ENCODE peak calls at places on chromosome 11, in five cellular contexts. J is fibroblast of the conjunctiva, W is tibial artery, B is A549, I is uterus. C is an unnamed sample.

GRCh38 chr11:5192738-5193137 is 7.7 kb downstream of the OR51V1 start:
- DNase-seq in B (no peak), W (no peak), J (no peak), I (no peak), C (no peak)

GRCh38 chr11:99925968-99926367 is 761.1 kb upstream of the ARHGAP42 start:
- DNase-seq in I (no peak), J (no peak), B (no peak), W (no peak), C (no peak)

GRCh38 chr11:33478111-33478573 is 221.0 kb downstream of the HIPK3 start:
- DNase-seq in B (no peak), J (no peak), W (no peak), I (no peak), C (no peak)

GRCh38 chr11:120643254-120643653 is 131.7 kb downstream of the GRIK4 start:
- DNase-seq in W (no peak), I (no peak), B (no peak), J (no peak), C (no peak)

GRCh38 chr11:69053169-69053477 is 4.4 kb downstream of the TPCN2 start:
- DNase-seq in J (no peak), W (no peak), B (no peak), I (no peak), C (no peak)

GRCh38 chr11:45062974-45063635 is 83.3 kb upstream of the PRDM11 start:
- DNase-seq in W (no peak), I (no peak), B (no peak), J (no peak), C (no peak)

GRCh38 chr11:34263462-34264186 is 94.2 kb downstream of the ABTB2 start:
- DNase-seq in J (peak), B (peak), I (peak), W (no peak), C (no peak)

GRCh38 chr11:19595499-19595839 is 117.2 kb upstream of the NAV2 start:
- DNase-seq in I (no peak), B (no peak), J (no peak), W (no peak), C (peak)

GRCh38 chr11:62146476-62147200 is 22.8 kb downstream of the INCENP start:
- DNase-seq in J (no peak), W (peak), I (no peak), B (no peak), C (no peak)

GRCh38 chr11:111730031-111730430 is 36.2 kb downstream of the PPP2R1B start:
- DNase-seq in W (no peak), J (no peak), B (no peak), I (no peak), C (no peak)

GRCh38 chr11:72441647-72442267 is 7.4 kb upstream of the CLPB start:
- DNase-seq in J (no peak), B (no peak), I (no peak), W (no peak), C (no peak)

GRCh38 chr11:90803781-90804180 is 580.9 kb upstream of the CHORDC1 start:
- DNase-seq in I (no peak), J (no peak), W (no peak), B (no peak), C (no peak)

GRCh38 chr11:125079151-125079877 is 16.2 kb downstream of the SLC37A2 start:
- DNase-seq in W (no peak), I (no peak), J (no peak), B (no peak), C (no peak)

GRCh38 chr11:57321388-57321995 is 3.3 kb downstream of the TNKS1BP1 start:
- DNase-seq in W (no peak), I (no peak), J (no peak), B (peak), C (no peak)

GRCh38 chr11:62500066-62501035 is 46.3 kb downstream of the AHNAK start:
- DNase-seq in J (no peak), I (no peak), W (no peak), B (no peak), C (peak)

GRCh38 chr11:33438311-33438710 is 181.1 kb downstream of the HIPK3 start:
- DNase-seq in W (no peak), J (no peak), B (no peak), I (no peak), C (no peak)

GRCh38 chr11:10314199-10315072 is 9.6 kb downstream of the ADM start:
- DNase-seq in J (no peak), B (no peak), W (no peak), I (no peak), C (peak)

GRCh38 chr11:73347067-73347466 is 29.1 kb upstream of the RELT start:
- DNase-seq in W (no peak), B (no peak), I (no peak), J (no peak), C (no peak)

GRCh38 chr11:33687733-33688479 is 12.7 kb downstream of the C11orf91 start:
- DNase-seq in J (peak), B (peak), W (peak), I (no peak), C (peak)

GRCh38 chr11:86672007-86672621 is at the start of gene ME3:
- DNase-seq in J (no peak), W (peak), I (peak), B (peak), C (peak)

GRCh38 chr11:37449146-37449545 is 851.1 kb upstream of the RAG2 start:
- DNase-seq in W (no peak), B (no peak), I (no peak), J (peak), C (no peak)

GRCh38 chr11:97454988-97455387 is 1065.2 kb downstream of the JRKL start:
- DNase-seq in B (no peak), W (no peak), I (no peak), J (no peak), C (no peak)

GRCh38 chr11:64900263-64900678 is 16.7 kb downstream of the ATG2A start:
- DNase-seq in B (peak), J (no peak), W (no peak), I (no peak), C (no peak)

GRCh38 chr11:67264886-67265632 is 1.2 kb upstream of the GRK2 start:
- DNase-seq in W (no peak), I (no peak), B (no peak), J (no peak), C (no peak)

GRCh38 chr11:98060759-98061158 is 960.0 kb upstream of the CNTN5 start:
- DNase-seq in B (no peak), W (no peak), I (no peak), J (no peak), C (no peak)

GRCh38 chr11:42778193-42778592 is 533.6 kb upstream of the API5 start:
- DNase-seq in I (no peak), W (no peak), J (no peak), B (no peak), C (no peak)

GRCh38 chr11:131038597-131038996 is 122.3 kb upstream of the SNX19 start:
- DNase-seq in B (no peak), W (no peak), I (no peak), J (no peak), C (no peak)

GRCh38 chr11:2857276-2857675 is 28.3 kb downstream of the CDKN1C start:
- DNase-seq in W (no peak), B (no peak), J (no peak), I (no peak), C (no peak)

GRCh38 chr11:58498464-58498863 is 9.4 kb downstream of the OR5B21 start:
- DNase-seq in B (no peak), W (no peak), J (no peak), I (no peak), C (no peak)

GRCh38 chr11:21771097-21771496 is 421.8 kb upstream of the ANO5 start:
- DNase-seq in I (no peak), B (no peak), J (no peak), W (no peak), C (no peak)

GRCh38 chr11:47179655-47179991 is 2.9 kb upstream of the ARFGAP2 start:
- DNase-seq in B (peak), I (no peak), W (no peak), J (no peak), C (no peak)

GRCh38 chr11:44779736-44780520 is 53.2 kb downstream of the TSPAN18 start:
- DNase-seq in B (no peak), J (no peak), I (no peak), W (no peak), C (peak)

GRCh38 chr11:17021550-17021949 is 7.3 kb upstream of the PLEKHA7 start:
- DNase-seq in J (no peak), I (no peak), W (no peak), B (no peak), C (no peak)

GRCh38 chr11:31645747-31646146 is 136.2 kb downstream of the ELP4 start:
- DNase-seq in J (peak), I (no peak), W (no peak), B (peak), C (no peak)

GRCh38 chr11:109734602-109735001 is 312.6 kb downstream of the C11orf87 start:
- DNase-seq in I (no peak), J (no peak), B (no peak), W (no peak), C (no peak)

GRCh38 chr11:112374486-112375140 is 114.0 kb upstream of the PLET1 start:
- DNase-seq in W (no peak), I (no peak), J (no peak), B (no peak), C (no peak)

GRCh38 chr11:77665240-77665965 is 27.8 kb upstream of the CLNS1A start:
- DNase-seq in B (no peak), J (no peak), I (no peak), W (no peak), C (no peak)

GRCh38 chr11:118886681-118887111 is 3.0 kb downstream of the CXCR5 start:
- DNase-seq in I (no peak), B (no peak), W (no peak), J (no peak), C (no peak)